ENCODE peak calls at places on chromosomes 5 and 9, in five cellular contexts. A is neuronal stem cell, E is mesendoderm, I is gastrocnemius medialis, K is mucosa of descending colon. V is an unnamed sample. For H3K4me1 and H3K36me3, the result is how much of the 10 kb centered on the place peaks cover.

GRCh38 chr9:133598978-133599377 is 10.2 kb downstream of the FAM163B start:
- DNase-seq in A (no peak), E (no peak), I (no peak), K (no peak), V (no peak)

GRCh38 chr5:43236633-43237355 is 44.8 kb downstream of the NIM1K start:
- DNase-seq in A (no peak), E (no peak), I (no peak), K (no peak), V (no peak)

GRCh38 chr5:74130141-74130897 is 504.3 kb downstream of the ARHGEF28 start:
- DNase-seq in I (no peak), K (no peak), E (peak), A (no peak), V (no peak)

GRCh38 chr5:169701910-169702451 is 64.9 kb downstream of the DOCK2 start:
- DNase-seq in I (no peak), A (no peak), K (no peak), E (peak), V (no peak)

GRCh38 chr5:140631831-140632365 is 1.1 kb downstream of the CD14 start:
- DNase-seq in I (no peak), K (no peak), A (no peak), E (no peak), V (no peak)

GRCh38 chr5:8061140-8061469 is 192.2 kb downstream of the MTRR start:
- DNase-seq in E (peak), K (no peak), A (no peak), I (no peak), V (no peak)

GRCh38 chr9:137630684-137631083 is 11.9 kb downstream of the EHMT1 start:
- DNase-seq in K (no peak), E (no peak), A (no peak), I (no peak), V (no peak)

GRCh38 chr5:159785639-159786038 is 130.6 kb upstream of the ADRA1B start:
- DNase-seq in I (no peak), A (no peak), E (no peak), K (no peak), V (no peak)

GRCh38 chr9:126947529-126947928 is 32.9 kb downstream of the RALGPS1 start:
- DNase-seq in I (no peak), K (no peak), A (no peak), E (peak), V (no peak)

GRCh38 chr9:91047993-91048607 is 246.5 kb downstream of the SYK start:
- DNase-seq in E (no peak), I (no peak), K (no peak), A (no peak), V (no peak)

GRCh38 chr9:35776018-35776417 is 15.4 kb upstream of the NPR2 start:
- DNase-seq in I (no peak), E (no peak), A (no peak), K (no peak), V (no peak)

GRCh38 chr9:36161187-36161586 is 8.0 kb upstream of the CCIN start:
- DNase-seq in E (no peak), K (peak), A (no peak), I (no peak), V (no peak)

GRCh38 chr9:3473402-3473801 is 52.4 kb downstream of the RFX3 start:
- DNase-seq in K (no peak), I (no peak), E (no peak), A (no peak), V (no peak)

GRCh38 chr5:136249678-136250266 is 56.8 kb upstream of the SMIM32 start:
- DNase-seq in I (peak), E (peak), A (peak), K (peak), V (peak)

GRCh38 chr5:108481355-108481931 is 99.5 kb upstream of the FBXL17 start:
- DNase-seq in A (peak), E (peak), K (no peak), I (no peak), V (no peak)

DNA sequence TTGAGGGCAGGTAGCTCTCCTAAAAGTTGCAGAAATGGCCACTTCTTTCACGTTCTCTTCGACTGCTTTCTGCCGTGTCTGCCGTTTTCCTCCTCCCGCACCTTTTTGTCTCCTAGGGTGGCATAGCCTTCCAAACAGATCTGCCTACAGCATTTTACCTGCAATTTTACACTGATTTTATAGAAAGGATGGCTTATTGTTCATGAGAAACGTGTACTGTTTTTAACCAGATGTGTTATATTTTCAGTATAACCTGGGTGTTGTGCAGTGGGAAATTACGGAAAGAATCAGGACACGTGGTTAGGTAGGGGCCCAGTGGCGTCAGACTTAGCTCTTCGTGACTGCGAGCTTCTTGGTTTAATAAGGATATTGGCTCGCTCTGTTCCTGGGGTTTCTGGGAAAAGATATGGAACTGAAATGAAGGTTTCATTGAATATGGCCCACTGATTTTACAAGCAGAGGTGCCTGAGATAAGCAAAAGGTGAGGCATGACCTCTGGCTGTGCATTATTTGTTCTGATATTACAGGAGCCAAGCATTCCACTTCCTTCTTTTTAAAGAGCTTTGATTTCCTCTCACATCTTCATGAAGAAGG is 43.7 kb upstream of the PRSS3 start:
- DNase-seq in A (no peak), K (no peak), E (no peak), I (no peak), V (no peak)
- H3K4me3 ChIP-seq in A (no peak), K (peak), E (no peak), I (no peak), V (no peak)

GRCh38 chr5:147519380-147519779 is 9.5 kb upstream of the DPYSL3 start:
- DNase-seq in I (no peak), A (no peak), K (no peak), E (peak), V (no peak)
- H3K4me1 ChIP-seq in I (under half), A (under half), K (under half), E (under half), V (under half)

DNA sequence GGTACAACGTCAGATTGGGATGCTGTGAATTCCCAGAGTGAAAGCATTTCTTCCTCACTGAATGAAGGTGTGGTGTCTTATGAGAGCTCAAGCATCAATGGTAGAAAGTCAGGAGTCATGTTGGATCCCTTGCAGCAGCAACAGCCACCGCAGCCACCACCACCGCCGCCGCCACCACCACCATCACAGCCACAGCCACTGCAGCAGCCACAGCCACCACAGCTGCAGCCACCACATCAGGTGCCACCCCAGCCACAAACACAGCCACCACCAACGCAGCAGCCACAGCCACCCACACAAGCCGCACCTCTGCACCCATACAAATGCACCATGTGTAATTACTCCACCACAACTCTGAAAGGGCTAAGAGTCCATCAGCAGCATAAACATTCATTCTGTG is 62.4 kb downstream of the ZNF462 start:
- DNase-seq in I (no peak), E (no peak), A (no peak), K (no peak), V (no peak)
- H3K36me3 ChIP-seq in I (half or more), E (under half), A (half or more), K (under half), V (under half)

GRCh38 chr5:177489119-177489716 is 8.2 kb downstream of the PDLIM7 start:
- DNase-seq in I (no peak), K (peak), E (no peak), A (no peak), V (no peak)

GRCh38 chr5:177486256-177486655 is 11.1 kb downstream of the PDLIM7 start:
- DNase-seq in I (no peak), A (no peak), E (no peak), K (no peak), V (no peak)

GRCh38 chr5:177487144-177487543 is 10.3 kb downstream of the PDLIM7 start:
- DNase-seq in K (no peak), I (no peak), E (no peak), A (no peak), V (no peak)

GRCh38 chr5:177490311-177490991 is 7.0 kb downstream of the PDLIM7 start:
- DNase-seq in I (no peak), E (no peak), A (no peak), K (no peak), V (no peak)

DNA sequence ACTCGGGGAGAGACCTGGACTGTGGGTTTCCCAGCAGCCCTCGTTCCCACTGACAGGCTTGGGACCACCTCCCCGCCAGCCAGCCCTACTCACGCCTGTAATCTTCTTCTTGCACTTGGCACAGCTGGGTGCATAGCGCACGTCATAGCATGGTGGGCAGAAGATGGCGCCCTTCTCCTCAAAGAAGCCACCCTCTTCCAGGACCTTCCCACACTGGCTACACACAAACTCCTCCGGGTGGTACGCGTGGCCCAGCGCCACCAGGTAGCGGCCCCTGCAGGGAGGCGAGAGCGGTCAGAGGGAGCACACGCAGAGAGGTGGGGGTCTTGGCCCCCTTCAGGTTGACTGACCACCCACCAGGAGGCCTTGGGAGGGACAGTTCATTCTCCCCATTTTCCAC is 9.4 kb downstream of the PDLIM7 start:
- DNase-seq in E (no peak), I (no peak), A (no peak), K (peak), V (no peak)
- H3K4me3 ChIP-seq in E (no peak), I (no peak), A (no peak), K (no peak), V (no peak)

GRCh38 chr9:131892162-131892707 is 152.4 kb upstream of the RAPGEF1 start:
- DNase-seq in A (no peak), E (no peak), K (no peak), I (no peak), V (no peak)

GRCh38 chr9:131892890-131893289 is 153.0 kb upstream of the RAPGEF1 start:
- DNase-seq in E (no peak), K (no peak), A (no peak), I (no peak), V (no peak)

GRCh38 chr9:131888923-131889322 is 149.0 kb upstream of the RAPGEF1 start:
- DNase-seq in E (no peak), I (no peak), A (no peak), K (no peak), V (no peak)

GRCh38 chr9:131889437-131890244 is 149.8 kb upstream of the RAPGEF1 start:
- DNase-seq in K (no peak), A (no peak), I (no peak), E (peak), V (no peak)

DNA sequence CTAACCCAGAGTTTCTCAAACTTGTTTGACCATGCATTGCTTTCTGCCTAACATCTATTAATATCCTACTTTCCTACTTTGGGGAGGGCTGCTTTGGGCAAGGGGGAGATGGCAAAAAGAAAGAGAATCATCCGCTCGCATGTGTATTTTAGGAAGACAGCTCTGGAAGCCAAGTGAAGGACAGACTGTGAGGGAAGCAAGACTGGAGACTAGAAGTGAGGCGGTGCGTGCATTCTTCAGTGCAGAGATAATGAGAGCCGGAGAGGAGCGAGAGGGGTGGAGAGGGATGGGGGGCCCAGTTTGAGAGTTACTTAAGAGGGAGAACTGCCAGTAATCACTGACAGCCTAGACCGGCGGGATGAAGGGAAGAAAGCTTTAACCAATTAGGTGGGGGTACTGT is 151.7 kb upstream of the RAPGEF1 start:
- DNase-seq in A (no peak), K (no peak), E (no peak), I (no peak), V (no peak)
- H3K4me1 ChIP-seq in A (under half), K (under half), E (under half), I (under half), V (under half)